ENCODE peak calls at places on chromosomes 13 and 19, in nine cellular contexts. C is stimulated activated CD8-positive, alpha-beta memory T cell treated with anti-CD3 and anti-CD28 coated beads, Interleukin-15, amount 100 ng/mL, for 1 hour; M is ascending aorta; J is BJ; S is HL-60; E is stimulated activated naive B cell treated with anti-CD40 and anti-IgM and Interleukin-4, amounts not matched to agents 10 μg/mL and 1 μg/mL and 100 μg/mL, for 72 hours; Y is amygdala; F is central memory CD4-positive, alpha-beta T cell; Q is cardiac muscle cell. A is an unnamed sample.

GRCh38 chr19:50669319-50670101 is 20.3 kb downstream of the C19orf81 start:
- DNase-seq in C (no peak), M (no peak), J (no peak), S (peak; percentile 16), E (peak; percentile 26), Y (peak; percentile 19), F (no peak), Q (peak; percentile 50), A (peak; percentile 59)

GRCh38 chr19:5154799-5155426 is 185.7 kb downstream of the PTPRS start:
- DNase-seq in C (no peak), M (no peak), J (no peak), S (no peak), E (no peak), Y (no peak), F (no peak), Q (no peak), A (no peak)

GRCh38 chr13:80196756-80197155 is 144.2 kb downstream of the SPRY2 start:
- DNase-seq in C (no peak), M (no peak), J (no peak), S (no peak), E (no peak), Y (no peak), F (no peak), Q (no peak), A (no peak)

GRCh38 chr13:97202761-97203160 is 19.4 kb upstream of the MBNL2 start:
- DNase-seq in C (no peak), M (no peak), J (no peak), S (no peak), E (no peak), Y (no peak), F (no peak), Q (no peak), A (no peak)

GRCh38 chr13:29621841-29622240 is 26.4 kb upstream of the SLC7A1 start:
- DNase-seq in C (no peak), M (no peak), J (no peak), S (no peak), E (no peak), Y (no peak), F (no peak), Q (no peak), A (no peak)

GRCh38 chr19:13057744-13058143 is 44.9 kb downstream of the LYL1 start:
- DNase-seq in C (no peak), M (no peak), J (no peak), S (no peak), E (no peak), Y (no peak), F (no peak), Q (peak; percentile 62), A (no peak)

GRCh38 chr19:33686687-33687541 is 65.2 kb downstream of the CHST8 start:
- DNase-seq in C (no peak), M (no peak), J (no peak), S (no peak), E (no peak), Y (no peak), F (no peak), Q (no peak), A (no peak)

GRCh38 chr13:35475960-35476943 is at the start of gene MAB21L1:
- DNase-seq in C (no peak), M (no peak), J (peak; percentile 83), S (no peak), E (no peak), Y (no peak), F (no peak), Q (peak; percentile 37), A (no peak)

GRCh38 chr13:24212674-24213073 is 52.2 kb downstream of the SPATA13 start:
- DNase-seq in C (no peak), M (no peak), J (no peak), S (no peak), E (no peak), Y (no peak), F (no peak), Q (no peak), A (no peak)

GRCh38 chr19:36136975-36137686 is 2.7 kb upstream of the CAPNS1 start:
- DNase-seq in C (no peak), M (peak; percentile 33), J (no peak), S (no peak), E (no peak), Y (no peak), F (no peak), Q (peak; percentile 51), A (no peak)

GRCh38 chr19:17309962-17310461 is 649 bp downstream of the DDA1 start:
- DNase-seq in C (no peak), M (no peak), J (no peak), S (no peak), E (no peak), Y (no peak), F (no peak), Q (no peak), A (no peak)

GRCh38 chr19:47406711-47407416 is 12.5 kb downstream of the MEIS3 start:
- DNase-seq in C (no peak), M (no peak), J (no peak), S (no peak), E (no peak), Y (no peak), F (no peak), Q (peak; percentile 34), A (no peak)

GRCh38 chr13:40589285-40590109 is 76.9 kb downstream of the FOXO1 start:
- DNase-seq in C (no peak), M (peak; percentile 29), J (no peak), S (peak; percentile 41), E (peak; percentile 67), Y (peak; percentile 51), F (no peak), Q (peak; percentile 72), A (peak; percentile 70)

GRCh38 chr19:10517760-10518443 is 655 bp upstream of the S1PR5 start:
- DNase-seq in C (no peak), M (no peak), J (no peak), S (no peak), E (no peak), Y (no peak), F (no peak), Q (peak; percentile 27), A (no peak)

GRCh38 chr13:77391475-77391874 is 64.6 kb upstream of the MYCBP2 start:
- DNase-seq in C (no peak), M (no peak), J (no peak), S (no peak), E (no peak), Y (no peak), F (no peak), Q (no peak), A (no peak)

GRCh38 chr13:30796132-30796832 is 60.9 kb downstream of the ALOX5AP start:
- DNase-seq in C (no peak), M (no peak), J (no peak), S (no peak), E (no peak), Y (no peak), F (peak; percentile 32), Q (peak; percentile 63), A (no peak)

GRCh38 chr19:53980553-53981407 is 10.7 kb upstream of the CACNG6 start:
- DNase-seq in C (no peak), M (no peak), J (no peak), S (no peak), E (no peak), Y (no peak), F (no peak), Q (peak; percentile 94), A (no peak)

GRCh38 chr13:48400820-48401219 is 12.1 kb downstream of the LPAR6 start:
- DNase-seq in C (no peak), M (no peak), J (peak; percentile 73), S (no peak), E (no peak), Y (no peak), F (peak; percentile 13), Q (peak; percentile 72), A (no peak)

GRCh38 chr19:4369109-4369887 is 25.9 kb downstream of the MPND start:
- DNase-seq in C (peak; percentile 41), M (no peak), J (no peak), S (peak; percentile 63), E (peak; percentile 89), Y (no peak), F (peak; percentile 82), Q (no peak), A (peak; percentile 78)

A was measured in GM10248.